ENCODE peak calls at places on chromosome 10, in seven cellular contexts. N, Z, S, T, C, E and O are unnamed samples.
A peak's percentile ranks its signal among the peaks of the same experiment; 100 is the strongest.

GRCh38 chr10:16867556-16867955 is 50.3 kb upstream of the RSU1 start:
- DNase-seq in N (no peak), Z (no peak), S (peak; percentile 21), T (peak; percentile 50), C (peak; percentile 69), E (peak; percentile 42), O (no peak)

GRCh38 chr10:50286517-50286916 is 35.2 kb upstream of the ASAH2 start:
- DNase-seq in N (no peak), Z (no peak), S (no peak), T (no peak), C (peak; percentile 16), E (no peak), O (no peak)

GRCh38 chr10:132983250-132984007 is 41.1 kb upstream of the CFAP46 start:
- DNase-seq in N (no peak), Z (no peak), S (no peak), T (no peak), C (no peak), E (no peak), O (no peak)

GRCh38 chr10:98446121-98446655 is 547 bp downstream of the HPS1 start:
- DNase-seq in N (peak; percentile 30), Z (peak; percentile 45), S (no peak), T (peak; percentile 40), C (peak; percentile 21), E (peak; percentile 54), O (no peak)

GRCh38 chr10:52855546-52856325 is 83.2 kb upstream of the MBL2 start:
- DNase-seq in N (no peak), Z (no peak), S (no peak), T (no peak), C (no peak), E (no peak), O (no peak)

GRCh38 chr10:131630772-131631258 is 270.0 kb upstream of the PPP2R2D start:
- DNase-seq in N (no peak), Z (no peak), S (no peak), T (no peak), C (no peak), E (no peak), O (no peak)

GRCh38 chr10:85642421-85643170 is 724.0 kb downstream of the GRID1 start:
- DNase-seq in N (no peak), Z (no peak), S (no peak), T (peak; percentile 83), C (no peak), E (peak; percentile 94), O (peak; percentile 46)

GRCh38 chr10:98608417-98608816 is 161.7 kb upstream of the HPS1 start:
- DNase-seq in N (no peak), Z (no peak), S (no peak), T (no peak), C (no peak), E (no peak), O (no peak)

GRCh38 chr10:132688580-132689420 is 97.1 kb downstream of the NKX6-2 start:
- DNase-seq in N (no peak), Z (peak; percentile 14), S (no peak), T (no peak), C (no peak), E (no peak), O (no peak)

GRCh38 chr10:103042908-103043307 is 124.8 kb downstream of the CNNM2 start:
- DNase-seq in N (no peak), Z (no peak), S (no peak), T (no peak), C (no peak), E (no peak), O (no peak)

GRCh38 chr10:121952226-121952625 is 22.8 kb downstream of the NSMCE4A start:
- DNase-seq in N (no peak), Z (no peak), S (no peak), T (no peak), C (peak; percentile 13), E (no peak), O (no peak)

GRCh38 chr10:63491558-63492316 is 26.0 kb upstream of the JMJD1C start:
- DNase-seq in N (no peak), Z (no peak), S (no peak), T (peak; percentile 83), C (peak; percentile 74), E (peak; percentile 67), O (peak; percentile 92)

GRCh38 chr10:87767253-87767652 is 50.8 kb downstream of the ATAD1 start:
- DNase-seq in N (no peak), Z (no peak), S (no peak), T (no peak), C (peak; percentile 47), E (peak; percentile 74), O (no peak)

GRCh38 chr10:50540069-50540825 is 83.5 kb downstream of the SGMS1 start:
- DNase-seq in N (no peak), Z (no peak), S (no peak), T (no peak), C (peak; percentile 38), E (no peak), O (no peak)

GRCh38 chr10:122176232-122176865 is 94.7 kb upstream of the BTBD16 start:
- DNase-seq in N (no peak), Z (no peak), S (no peak), T (no peak), C (peak; percentile 59), E (peak; percentile 61), O (no peak)

GRCh38 chr10:24331457-24331856 is 122.5 kb downstream of the KIAA1217 start:
- DNase-seq in N (no peak), Z (no peak), S (no peak), T (no peak), C (peak; percentile 35), E (peak; percentile 18), O (peak; percentile 46)

GRCh38 chr10:12690525-12691139 is 310.9 kb downstream of the CCDC3 start:
- DNase-seq in N (no peak), Z (no peak), S (no peak), T (peak; percentile 89), C (peak; percentile 64), E (peak; percentile 12), O (no peak)

GRCh38 chr10:23194966-23195845 is 3.1 kb downstream of the PTF1A start:
- DNase-seq in N (no peak), Z (peak; percentile 41), S (no peak), T (no peak), C (no peak), E (no peak), O (no peak)

GRCh38 chr10:102555781-102556328 is 52.1 kb downstream of the SUFU start:
- DNase-seq in N (no peak), Z (no peak), S (no peak), T (peak; percentile 40), C (peak; percentile 88), E (no peak), O (peak; percentile 5)

GRCh38 chr10:34647848-34648247 is 167.2 kb downstream of the PARD3 start:
- DNase-seq in N (no peak), Z (no peak), S (no peak), T (no peak), C (no peak), E (no peak), O (no peak)

GRCh38 chr10:1677307-1677939 is 59.9 kb downstream of the ADARB2 start:
- DNase-seq in N (no peak), Z (no peak), S (no peak), T (no peak), C (no peak), E (no peak), O (no peak)

GRCh38 chr10:117925369-117925768 is 121.4 kb downstream of the RAB11FIP2 start:
- DNase-seq in N (no peak), Z (no peak), S (no peak), T (no peak), C (no peak), E (no peak), O (no peak)

DNA sequence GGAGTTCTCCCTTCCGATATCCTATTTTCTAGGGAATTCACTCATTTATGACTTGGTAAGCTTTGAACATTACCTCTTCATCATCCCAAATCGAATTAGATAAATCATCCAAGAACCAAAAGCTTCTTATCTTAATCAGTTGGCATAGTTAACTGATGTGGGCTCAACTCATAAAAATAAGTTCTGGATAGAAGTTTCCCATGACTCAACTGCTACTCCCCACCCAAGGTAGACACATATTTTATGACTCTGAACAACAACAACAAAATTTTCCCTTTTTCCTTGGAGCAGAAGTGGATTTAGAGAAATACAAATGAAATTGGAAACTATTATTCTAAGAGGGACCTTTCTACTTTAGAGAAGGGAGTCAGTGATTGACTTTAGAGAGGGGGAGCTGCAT is 103.0 kb upstream of the CCDC6 start:
- DNase-seq in N (no peak), Z (no peak), S (no peak), T (no peak), C (no peak), E (no peak), O (no peak)
- H2BK120ac ChIP-seq in N (no peak overlapping the region), Z (no peak overlapping the region), S (no peak overlapping the region), T (no peak overlapping the region), C (no peak overlapping the region), E (no peak overlapping the region), O (no peak overlapping the region)

GRCh38 chr10:104309980-104310978 is 28.0 kb downstream of the ITPRIP start:
- DNase-seq in N (no peak), Z (no peak), S (no peak), T (peak; percentile 60), C (peak; percentile 90), E (no peak), O (no peak)
- H3K9ac ChIP-seq in N (no peak overlapping the region), Z (no peak overlapping the region), S (no peak overlapping the region), T (peak overlapping the region; percentile 61), C (no peak overlapping the region), E (no peak overlapping the region), O (no peak overlapping the region)

GRCh38 chr10:11446895-11447294 is 164.6 kb downstream of the USP6NL start:
- DNase-seq in N (no peak), Z (no peak), S (no peak), T (no peak), C (no peak), E (no peak), O (no peak)
- H3K27ac ChIP-seq in N (no peak overlapping the region), Z (no peak overlapping the region), S (no peak overlapping the region), T (no peak overlapping the region), C (no peak overlapping the region), E (no peak overlapping the region), O (no peak overlapping the region)

GRCh38 chr10:60890811-60891210 is 53.2 kb downstream of the RHOBTB1 start:
- DNase-seq in N (no peak), Z (no peak), S (no peak), T (no peak), C (no peak), E (no peak), O (no peak)

GRCh38 chr10:60893231-60893630 is 50.8 kb downstream of the RHOBTB1 start:
- DNase-seq in N (no peak), Z (no peak), S (no peak), T (no peak), C (no peak), E (no peak), O (peak; percentile 46)

GRCh38 chr10:60894816-60895215 is 49.2 kb downstream of the RHOBTB1 start:
- DNase-seq in N (no peak), Z (no peak), S (no peak), T (peak; percentile 83), C (no peak), E (peak; percentile 53), O (peak; percentile 77)

GRCh38 chr10:60896033-60896432 is 48.0 kb downstream of the RHOBTB1 start:
- DNase-seq in N (no peak), Z (no peak), S (no peak), T (peak; percentile 45), C (peak; percentile 82), E (no peak), O (no peak)

GRCh38 chr10:60892571-60892970 is 51.4 kb downstream of the RHOBTB1 start:
- DNase-seq in N (no peak), Z (no peak), S (no peak), T (no peak), C (no peak), E (no peak), O (no peak)
- H2BK120ac ChIP-seq in N (no peak overlapping the region), Z (no peak overlapping the region), S (no peak overlapping the region), T (no peak overlapping the region), C (no peak overlapping the region), E (no peak overlapping the region), O (no peak overlapping the region)